ENCODE peak calls at places on chromosomes 4 and X, in nine cellular contexts. O, D, V, I, W, M, X, Q and R are unnamed samples.

GRCh38 chr4:24625091-24625490 is 40.7 kb upstream of the DHX15 start:
- DNase-seq in O (no peak), D (no peak), V (no peak), I (no peak), W (no peak), M (peak), X (no peak), Q (no peak), R (no peak)

GRCh38 chr4:75289843-75290616 is 224.2 kb downstream of the RCHY1 start:
- DNase-seq in O (no peak), D (peak), V (no peak), I (peak), W (no peak), M (peak), X (no peak), Q (no peak), R (peak)

GRCh38 chr4:162234595-162234994 is 70.8 kb upstream of the FSTL5 start:
- DNase-seq in O (no peak), D (no peak), V (no peak), I (no peak), W (no peak), M (no peak), X (no peak), Q (no peak), R (no peak)

GRCh38 chr4:177427097-177427665 is 15.1 kb downstream of the AGA start:
- DNase-seq in O (no peak), D (no peak), V (no peak), I (peak), W (no peak), M (no peak), X (no peak), Q (no peak), R (peak)

GRCh38 chr4:105158837-105159236 is 12.2 kb downstream of the TET2 start:
- DNase-seq in O (no peak), D (no peak), V (no peak), I (peak), W (no peak), M (no peak), X (no peak), Q (no peak), R (peak)

GRCh38 chr4:42401171-42401570 is 3.9 kb downstream of the SHISA3 start:
- DNase-seq in O (no peak), D (peak), V (no peak), I (no peak), W (no peak), M (no peak), X (no peak), Q (peak), R (no peak)

GRCh38 chr4:38067499-38067898 is 107.3 kb downstream of the PTTG2 start:
- DNase-seq in O (no peak), D (no peak), V (no peak), I (no peak), W (no peak), M (no peak), X (no peak), Q (no peak), R (no peak)

GRCh38 chrX:55488559-55489314 is 911 bp downstream of the USP51 start:
- DNase-seq in O (peak), D (peak), V (peak), I (peak), W (peak), M (no peak), X (no peak), Q (peak), R (peak)

GRCh38 chr4:5460106-5460801 is 248.1 kb downstream of the EVC2 start:
- DNase-seq in O (no peak), D (peak), V (no peak), I (peak), W (peak), M (no peak), X (no peak), Q (peak), R (peak)

GRCh38 chr4:100299019-100299418 is 108.8 kb upstream of the DDIT4L start:
- DNase-seq in O (no peak), D (no peak), V (peak), I (peak), W (no peak), M (peak), X (peak), Q (no peak), R (peak)

GRCh38 chr4:151206241-151207005 is 70.5 kb upstream of the PRSS48 start:
- DNase-seq in O (no peak), D (no peak), V (no peak), I (no peak), W (no peak), M (no peak), X (no peak), Q (no peak), R (peak)

GRCh38 chr4:130043796-130044195 is 947.8 kb downstream of the C4orf33 start:
- DNase-seq in O (no peak), D (no peak), V (no peak), I (no peak), W (no peak), M (no peak), X (no peak), Q (no peak), R (no peak)

GRCh38 chr4:30866907-30867306 is 146.7 kb downstream of the PCDH7 start:
- DNase-seq in O (no peak), D (no peak), V (no peak), I (no peak), W (no peak), M (peak), X (no peak), Q (no peak), R (no peak)

GRCh38 chrX:101483705-101484104 is 1.6 kb upstream of the ARMCX4 start:
- DNase-seq in O (no peak), D (no peak), V (no peak), I (no peak), W (no peak), M (no peak), X (no peak), Q (no peak), R (no peak)

GRCh38 chrX:3262906-3263305 is 83.5 kb downstream of the MXRA5 start:
- DNase-seq in O (no peak), D (no peak), V (no peak), I (peak), W (no peak), M (peak), X (no peak), Q (no peak), R (peak)

GRCh38 chr4:13980317-13980716 is 352.8 kb upstream of the BOD1L1 start:
- DNase-seq in O (no peak), D (no peak), V (no peak), I (peak), W (no peak), M (peak), X (peak), Q (no peak), R (peak)

DNA sequence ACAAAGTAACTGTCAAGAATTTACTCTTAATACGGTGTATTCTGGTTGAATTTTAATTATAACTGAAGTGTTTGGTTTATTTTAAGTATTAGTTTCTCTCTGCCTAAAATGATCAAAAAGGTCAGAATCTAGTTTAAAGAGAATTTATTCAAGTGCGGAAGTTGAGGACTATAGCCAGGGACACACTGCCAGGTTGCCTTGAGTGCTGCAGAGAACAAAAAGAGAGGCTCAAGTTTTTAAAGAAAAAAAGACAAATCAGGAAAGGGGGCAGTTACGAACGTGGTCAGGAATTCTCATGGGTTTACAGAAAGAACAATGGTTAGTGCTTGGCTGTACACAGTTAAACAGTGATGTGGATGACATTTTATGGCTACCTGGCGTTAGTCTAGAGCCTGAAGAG is 81.3 kb downstream of the SNX25 start:
- DNase-seq in O (no peak), D (no peak), V (no peak), I (no peak), W (no peak), M (no peak), X (no peak), Q (no peak), R (no peak)
- H3K4me3 ChIP-seq in O (no peak), D (no peak), V (no peak), I (no peak), W (no peak), M (no peak), X (no peak), Q (no peak), R (no peak)

GRCh38 chr4:183602444-183603102 is 56.4 kb downstream of the RWDD4 start:
- DNase-seq in O (no peak), D (no peak), V (no peak), I (peak), W (no peak), M (peak), X (no peak), Q (no peak), R (peak)
- TF ChIP-seq CTCF in O (no peak), D (peak), V (no peak), I (peak), W (no peak), M (no peak), X (peak), Q (peak), R (peak)

GRCh38 chr4:54658321-54659093 is 750 bp downstream of the KIT start:
- DNase-seq in O (peak), D (peak), V (peak), I (peak), W (peak), M (peak), X (no peak), Q (peak), R (peak)
- H3K4me3 ChIP-seq in O (peak), D (peak), V (peak), I (peak), W (peak), M (peak), X (peak), Q (peak), R (peak)

DNA sequence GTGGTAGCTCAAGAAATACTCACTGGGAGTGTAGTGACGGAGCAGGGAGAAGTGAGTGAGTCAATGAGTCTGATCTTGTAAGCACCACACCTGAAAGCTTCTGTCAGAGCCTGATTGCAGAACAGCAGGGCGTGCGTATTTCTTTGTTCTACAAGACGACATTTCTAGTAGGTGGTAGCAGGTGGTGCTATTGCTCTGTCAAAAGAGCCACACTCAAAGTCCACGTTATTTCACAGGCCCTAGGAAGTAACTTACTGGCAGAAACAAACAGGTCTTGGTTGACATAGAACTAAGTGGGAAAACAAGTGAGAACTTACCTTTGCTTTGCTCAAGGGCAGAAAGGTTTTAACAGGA is 46.4 kb upstream of the SPRY1 start:
- DNase-seq in O (no peak), D (no peak), V (no peak), I (no peak), W (no peak), M (peak), X (no peak), Q (no peak), R (peak)
- TF ChIP-seq CTCF in O (peak), D (peak), V (no peak), I (no peak), W (no peak), M (no peak), X (no peak), Q (no peak), R (no peak)

DNA sequence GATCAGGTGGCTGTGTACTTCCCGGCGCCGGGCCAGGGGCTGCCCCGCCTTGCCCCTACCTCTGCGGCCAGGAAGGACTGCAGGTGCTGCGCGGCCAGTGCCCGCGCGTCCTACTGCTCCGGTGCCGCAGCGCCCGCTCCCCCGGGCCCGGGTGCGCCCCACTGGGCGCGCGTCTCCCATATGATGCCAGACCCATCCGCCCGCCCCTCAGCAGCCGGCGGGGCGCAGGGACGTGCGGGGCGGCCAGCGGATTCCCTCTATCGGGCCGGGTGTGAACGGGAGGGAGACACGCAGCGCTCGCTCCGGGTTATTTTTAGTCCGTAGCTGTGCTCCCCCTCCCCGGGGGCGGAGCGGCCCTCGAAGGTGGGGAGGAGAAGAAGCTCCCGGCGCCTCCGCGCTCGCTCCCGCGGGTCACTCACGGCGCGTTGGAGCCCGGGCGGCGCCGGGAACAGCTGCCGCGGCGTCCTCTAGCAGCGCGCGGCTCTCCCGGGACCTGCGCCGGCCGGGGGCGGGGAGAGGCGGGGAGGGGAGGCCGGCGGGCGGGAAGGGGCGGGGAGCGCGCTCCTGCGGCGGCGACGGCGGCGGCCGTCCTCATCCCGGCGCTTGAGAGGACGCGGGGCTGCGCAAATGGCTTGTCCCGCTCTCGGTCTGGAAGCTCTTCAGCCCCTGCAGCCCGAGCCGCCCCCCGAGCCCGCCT is 103.6 kb downstream of the UCHL1 start:
- DNase-seq in O (peak), D (peak), V (no peak), I (peak), W (no peak), M (peak), X (no peak), Q (peak), R (peak)
- H3K4me3 ChIP-seq in O (peak), D (peak), V (peak), I (peak), W (no peak), M (peak), X (peak), Q (peak), R (peak)

DNA sequence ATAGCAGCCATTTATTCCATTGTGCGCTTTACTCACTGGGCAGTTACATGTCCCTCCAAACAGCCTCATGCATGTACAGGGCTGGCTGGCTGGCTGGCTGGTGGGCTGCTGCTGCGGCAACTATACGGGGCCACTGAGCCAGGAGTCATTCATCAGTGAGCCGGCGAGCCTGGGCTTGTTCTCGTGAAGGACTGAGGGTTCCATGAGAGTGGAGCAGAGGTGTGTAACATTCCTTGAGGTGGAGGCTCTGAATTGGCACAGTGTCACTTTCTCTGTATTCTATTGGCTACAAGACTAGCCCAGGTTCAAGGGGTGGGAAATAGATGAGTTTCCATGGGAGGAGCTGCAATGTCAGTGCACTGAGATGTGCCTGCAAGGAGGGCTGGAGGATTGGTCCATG is 89.1 kb downstream of the ARHGAP10 start:
- DNase-seq in O (no peak), D (no peak), V (no peak), I (no peak), W (no peak), M (peak), X (no peak), Q (no peak), R (no peak)
- TF ChIP-seq CTCF in O (no peak), D (no peak), V (no peak), I (no peak), W (no peak), M (no peak), X (no peak), Q (no peak), R (no peak)

DNA sequence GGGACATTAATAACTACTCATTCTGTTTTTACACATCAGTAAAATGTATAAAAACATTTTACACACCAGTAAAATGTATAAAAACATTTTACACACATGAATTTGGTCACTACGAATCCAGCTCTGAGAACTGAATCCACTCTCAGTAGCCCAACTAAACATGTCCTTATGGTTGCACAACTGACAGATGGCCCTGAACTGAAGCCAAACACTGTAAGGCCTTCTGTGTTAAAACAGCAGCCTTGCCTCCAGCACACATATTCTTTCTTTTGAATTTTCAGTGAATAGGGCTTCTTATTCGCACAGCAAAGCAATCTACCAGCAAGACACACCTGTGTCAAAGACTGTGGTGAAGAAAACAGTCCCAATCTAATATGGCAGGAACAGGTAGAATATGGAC is 169.9 kb upstream of the FMR1 start:
- DNase-seq in O (no peak), D (no peak), V (no peak), I (no peak), W (no peak), M (no peak), X (no peak), Q (no peak), R (no peak)
- H3K4me3 ChIP-seq in O (no peak), D (no peak), V (no peak), I (no peak), W (no peak), M (no peak), X (no peak), Q (no peak), R (no peak)

GRCh38 chrX:129755779-129756650 is 17.2 kb downstream of the XPNPEP2 start:
- DNase-seq in O (no peak), D (no peak), V (no peak), I (no peak), W (no peak), M (no peak), X (no peak), Q (no peak), R (no peak)

GRCh38 chrX:129759576-129760061 is 20.1 kb upstream of the SASH3 start:
- DNase-seq in O (no peak), D (no peak), V (no peak), I (peak), W (peak), M (peak), X (peak), Q (no peak), R (peak)

GRCh38 chrX:129750971-129751370 is 12.2 kb downstream of the XPNPEP2 start:
- DNase-seq in O (no peak), D (no peak), V (no peak), I (peak), W (no peak), M (no peak), X (no peak), Q (no peak), R (no peak)

GRCh38 chrX:129749069-129749468 is 10.3 kb downstream of the XPNPEP2 start:
- DNase-seq in O (no peak), D (no peak), V (no peak), I (peak), W (no peak), M (no peak), X (no peak), Q (no peak), R (peak)

DNA sequence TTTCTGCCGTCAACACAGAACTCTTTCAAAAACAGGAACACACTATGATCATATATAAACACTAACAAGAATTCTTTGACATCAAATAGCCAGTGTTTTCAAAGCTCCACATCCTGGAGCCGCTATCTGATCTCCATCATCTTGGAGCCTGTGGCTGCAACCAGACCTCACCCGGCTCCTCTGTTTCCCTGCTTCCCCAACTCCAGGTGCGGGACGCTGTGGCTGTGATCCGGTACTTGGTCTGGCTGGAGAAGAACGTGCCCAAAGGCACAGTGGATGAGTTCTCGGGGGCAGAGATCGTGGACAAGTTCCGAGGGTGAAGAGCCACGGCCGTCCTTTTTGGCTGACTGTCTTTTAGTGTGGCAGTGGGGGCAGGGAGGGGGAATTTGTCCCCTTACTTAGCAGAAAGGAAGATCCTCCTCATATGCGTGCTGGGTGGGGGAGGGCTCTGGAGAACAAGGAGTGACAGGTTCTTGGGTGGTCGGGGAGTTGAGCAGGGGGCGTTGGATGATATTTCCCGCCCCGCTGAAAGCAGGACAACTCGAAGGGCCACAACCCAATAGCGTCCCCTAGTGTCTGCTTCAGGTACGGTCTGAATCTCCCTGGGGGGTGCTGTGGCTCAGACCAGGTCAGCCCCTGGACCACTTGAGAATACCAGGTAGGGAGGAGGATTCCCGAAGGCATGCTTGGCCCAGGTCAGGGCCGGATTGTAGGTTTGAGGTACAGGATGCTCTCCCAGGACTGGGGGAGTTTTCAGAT is 15.7 kb downstream of the XPNPEP2 start:
- DNase-seq in O (no peak), D (no peak), V (no peak), I (no peak), W (no peak), M (no peak), X (no peak), Q (no peak), R (no peak)
- TF ChIP-seq CTCF in O (peak), D (no peak), V (no peak), I (no peak), W (no peak), M (peak), X (peak), Q (peak), R (peak)